ENCODE peak calls at places on chromosomes 1 and 21, in eight cellular contexts. K, B, I, T, F, P, W and E are unnamed samples.

GRCh38 chr1:3013371-3014038 is 7.8 kb upstream of the ACTRT2 start:
- DNase-seq in K (no peak), B (no peak), I (no peak), T (no peak), F (no peak), P (no peak), W (no peak), E (no peak)

GRCh38 chr1:243313635-243314536 is 58.0 kb downstream of the SDCCAG8 start:
- DNase-seq in K (no peak), B (no peak), I (peak), T (no peak), F (peak), P (no peak), W (no peak), E (no peak)

GRCh38 chr1:161427733-161428516 is 60.2 kb upstream of the CFAP126 start:
- DNase-seq in K (no peak), B (peak), I (no peak), T (peak), F (peak), P (no peak), W (peak), E (no peak)

GRCh38 chr1:181189691-181190361 is 101.3 kb downstream of the IER5 start:
- DNase-seq in K (no peak), B (peak), I (peak), T (peak), F (peak), P (no peak), W (no peak), E (peak)

GRCh38 chr1:171210355-171210754 is 25.3 kb downstream of the FMO2 start:
- DNase-seq in K (no peak), B (no peak), I (no peak), T (no peak), F (peak), P (no peak), W (no peak), E (no peak)

GRCh38 chr1:243598433-243598832 is 251.6 kb downstream of the AKT3 start:
- DNase-seq in K (no peak), B (no peak), I (no peak), T (peak), F (peak), P (no peak), W (peak), E (no peak)

GRCh38 chr1:30375156-30375555 is 348.2 kb downstream of the MATN1 start:
- DNase-seq in K (no peak), B (no peak), I (no peak), T (no peak), F (no peak), P (no peak), W (no peak), E (no peak)

GRCh38 chr21:18722193-18722592 is 318.6 kb upstream of the TMPRSS15 start:
- DNase-seq in K (no peak), B (no peak), I (no peak), T (no peak), F (no peak), P (no peak), W (no peak), E (no peak)

GRCh38 chr1:206551985-206552325 is 44.6 kb downstream of the RASSF5 start:
- DNase-seq in K (no peak), B (no peak), I (no peak), T (no peak), F (no peak), P (no peak), W (no peak), E (no peak)

GRCh38 chr1:94757931-94758330 is 62.2 kb upstream of the SLC44A3 start:
- DNase-seq in K (peak), B (no peak), I (no peak), T (no peak), F (peak), P (no peak), W (no peak), E (no peak)

GRCh38 chr1:168121314-168122029 is 15.3 kb downstream of the GPR161 start:
- DNase-seq in K (peak), B (no peak), I (no peak), T (peak), F (peak), P (peak), W (peak), E (no peak)

GRCh38 chr1:231929311-231929710 is 302.7 kb downstream of the DISC1 start:
- DNase-seq in K (no peak), B (no peak), I (no peak), T (peak), F (peak), P (no peak), W (peak), E (no peak)

GRCh38 chr1:38624341-38625039 is 235.1 kb downstream of the RRAGC start:
- DNase-seq in K (no peak), B (no peak), I (no peak), T (no peak), F (no peak), P (no peak), W (no peak), E (no peak)

GRCh38 chr1:108041360-108042143 is 76.6 kb upstream of the VAV3 start:
- DNase-seq in K (no peak), B (no peak), I (no peak), T (no peak), F (peak), P (no peak), W (no peak), E (no peak)

GRCh38 chr1:43225168-43225567 is 44.6 kb upstream of the TMEM125 start:
- DNase-seq in K (no peak), B (no peak), I (no peak), T (no peak), F (peak), P (no peak), W (no peak), E (no peak)

GRCh38 chr1:115196291-115196690 is 107.0 kb upstream of the TSPAN2 start:
- DNase-seq in K (no peak), B (no peak), I (no peak), T (no peak), F (no peak), P (no peak), W (no peak), E (no peak)

GRCh38 chr1:47225430-47226100 is 6.5 kb downstream of the TAL1 start:
- DNase-seq in K (no peak), B (no peak), I (no peak), T (no peak), F (no peak), P (no peak), W (no peak), E (no peak)

GRCh38 chr1:203796223-203796747 is 862 bp downstream of the ZBED6 start:
- DNase-seq in K (peak), B (peak), I (peak), T (peak), F (peak), P (no peak), W (peak), E (no peak)

GRCh38 chr1:205811660-205812059 is 1.3 kb downstream of the SLC41A1 start:
- DNase-seq in K (no peak), B (no peak), I (no peak), T (no peak), F (peak), P (no peak), W (no peak), E (no peak)

GRCh38 chr1:155934097-155934932 is at the start of gene KHDC4:
- DNase-seq in K (peak), B (peak), I (peak), T (peak), F (peak), P (peak), W (peak), E (peak)

GRCh38 chr21:34022557-34023335 is 50.6 kb upstream of the MRPS6 start:
- DNase-seq in K (no peak), B (no peak), I (no peak), T (no peak), F (no peak), P (no peak), W (no peak), E (no peak)

GRCh38 chr1:71080178-71080781 is 555 bp downstream of the ZRANB2 start:
- DNase-seq in K (no peak), B (no peak), I (no peak), T (peak), F (peak), P (no peak), W (no peak), E (no peak)

GRCh38 chr1:119285482-119285881 is 83.1 kb upstream of the HAO2 start:
- DNase-seq in K (no peak), B (no peak), I (no peak), T (peak), F (peak), P (no peak), W (peak), E (no peak)

GRCh38 chr1:50474859-50475809 is 51.9 kb upstream of the DMRTA2 start:
- DNase-seq in K (no peak), B (no peak), I (no peak), T (peak), F (no peak), P (no peak), W (peak), E (no peak)

GRCh38 chr1:234772345-234773147 is 162.6 kb upstream of the IRF2BP2 start:
- DNase-seq in K (peak), B (no peak), I (peak), T (peak), F (peak), P (peak), W (peak), E (peak)

DNA sequence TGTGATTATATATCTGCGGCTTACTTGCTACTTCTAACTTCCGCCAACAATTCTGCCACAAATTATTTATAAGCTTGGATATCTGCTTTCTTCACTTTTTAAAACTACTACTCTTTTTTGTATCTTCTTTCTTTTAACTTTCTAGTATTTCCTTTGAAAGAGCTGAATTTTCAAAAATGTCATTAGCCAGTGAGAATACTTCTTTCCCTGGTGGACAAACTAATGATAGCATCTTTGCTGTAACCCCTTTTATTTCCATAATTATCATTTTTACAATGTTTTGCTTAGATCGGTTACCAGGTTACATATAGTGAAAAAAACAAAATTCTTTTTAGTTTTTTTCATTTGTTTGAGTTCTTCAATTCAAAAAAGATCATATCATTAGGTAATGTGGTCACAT is 355.9 kb upstream of the ADGRL4 start:
- DNase-seq in K (no peak), B (no peak), I (no peak), T (no peak), F (no peak), P (no peak), W (no peak), E (no peak)
- TF ChIP-seq CTCF in K (no peak), B (peak), I (no peak), T (no peak), F (no peak), P (no peak), W (no peak), E (no peak)

GRCh38 chr1:101971309-101971708 is 25.4 kb downstream of the OLFM3 start:
- DNase-seq in K (no peak), B (no peak), I (no peak), T (peak), F (no peak), P (no peak), W (no peak), E (no peak)
- TF ChIP-seq CTCF in K (no peak), B (peak), I (no peak), T (no peak), F (no peak), P (no peak), W (no peak), E (no peak)

GRCh38 chr1:153697873-153698647 is 19.6 kb downstream of the NPR1 start:
- DNase-seq in K (peak), B (peak), I (no peak), T (no peak), F (peak), P (peak), W (no peak), E (no peak)

GRCh38 chr1:153697191-153697872 is 18.8 kb downstream of the NPR1 start:
- DNase-seq in K (peak), B (no peak), I (no peak), T (no peak), F (peak), P (peak), W (no peak), E (peak)

GRCh38 chr1:153698648-153699004 is 20.1 kb downstream of the NPR1 start:
- DNase-seq in K (no peak), B (no peak), I (no peak), T (no peak), F (no peak), P (no peak), W (no peak), E (no peak)

GRCh38 chr1:153699768-153700167 is 21.3 kb downstream of the NPR1 start:
- DNase-seq in K (no peak), B (no peak), I (no peak), T (no peak), F (no peak), P (no peak), W (no peak), E (no peak)

DNA sequence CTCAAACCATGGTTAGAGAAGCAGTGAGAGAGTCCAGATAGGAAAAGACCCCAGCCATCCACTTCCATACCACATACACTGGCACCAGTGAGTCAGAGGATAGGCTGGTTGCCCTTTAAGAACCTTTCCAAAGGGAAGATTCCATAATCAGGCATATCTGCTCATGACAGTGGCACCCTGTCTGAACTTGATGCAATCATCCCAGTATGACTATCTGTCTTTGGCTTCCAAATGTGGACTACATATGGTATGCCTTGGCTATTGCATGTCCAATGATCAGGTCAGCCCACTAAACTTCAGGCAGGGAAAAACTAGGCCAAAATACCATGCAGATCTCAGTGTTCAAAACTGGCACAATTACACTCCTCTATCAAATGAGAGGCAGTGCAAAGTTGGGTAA is 20.6 kb downstream of the NPR1 start:
- DNase-seq in K (no peak), B (no peak), I (no peak), T (peak), F (peak), P (no peak), W (peak), E (no peak)
- TF ChIP-seq CTCF in K (no peak), B (no peak), I (no peak), T (no peak), F (no peak), P (no peak), W (no peak), E (no peak)

GRCh38 chr1:6099787-6100765 is 54.4 kb downstream of the KCNAB2 start:
- DNase-seq in K (no peak), B (no peak), I (no peak), T (no peak), F (no peak), P (no peak), W (no peak), E (no peak)
- TF ChIP-seq CTCF in K (no peak), B (no peak), I (no peak), T (no peak), F (no peak), P (no peak), W (peak), E (no peak)

GRCh38 chr21:45849651-45850050 is 131.9 kb upstream of the COL6A1 start:
- DNase-seq in K (no peak), B (no peak), I (no peak), T (no peak), F (no peak), P (no peak), W (no peak), E (no peak)

GRCh38 chr21:45846373-45847160 is 135.0 kb upstream of the COL6A1 start:
- DNase-seq in K (peak), B (no peak), I (no peak), T (peak), F (peak), P (no peak), W (no peak), E (no peak)

GRCh38 chr21:45848805-45849204 is 132.8 kb upstream of the COL6A1 start:
- DNase-seq in K (no peak), B (no peak), I (no peak), T (no peak), F (no peak), P (no peak), W (no peak), E (no peak)

GRCh38 chr21:45848352-45848751 is 133.2 kb upstream of the COL6A1 start:
- DNase-seq in K (no peak), B (no peak), I (no peak), T (no peak), F (no peak), P (no peak), W (no peak), E (no peak)

GRCh38 chr21:45847870-45848269 is 133.7 kb upstream of the COL6A1 start:
- DNase-seq in K (no peak), B (no peak), I (no peak), T (no peak), F (no peak), P (no peak), W (no peak), E (peak)
- TF ChIP-seq CTCF in K (no peak), B (no peak), I (no peak), T (no peak), F (no peak), P (no peak), W (peak), E (no peak)

GRCh38 chr1:238690415-238690814 is 696.0 kb upstream of the CHRM3 start:
- DNase-seq in K (no peak), B (no peak), I (no peak), T (peak), F (peak), P (no peak), W (no peak), E (no peak)
- TF ChIP-seq CTCF in K (no peak), B (no peak), I (no peak), T (peak), F (peak), P (no peak), W (peak), E (no peak)